ENCODE peak calls at places on chromosome 11, in four cellular contexts. V is H1, S is lower leg skin, D is stomach. R is an unnamed sample.

GRCh38 chr11:43735931-43736330 is 55.4 kb downstream of the HSD17B12 start:
- DNase-seq in S (no peak), V (no peak), D (no peak), R (no peak)

GRCh38 chr11:123653997-123654565 is 343 bp downstream of the SCN3B start:
- DNase-seq in D (peak), V (no peak), S (no peak), R (peak)

GRCh38 chr11:5046754-5047330 is 516 bp downstream of the OR52J3 start:
- DNase-seq in S (no peak), V (no peak), D (no peak), R (no peak)

GRCh38 chr11:112024178-112024777 is 930 bp upstream of the DLAT start:
- DNase-seq in D (no peak), S (no peak), V (no peak), R (no peak)

GRCh38 chr11:104917259-104918112 is 19.2 kb upstream of the CASP12 start:
- DNase-seq in S (no peak), D (no peak), V (no peak), R (no peak)

GRCh38 chr11:75203138-75203537 is 37.4 kb upstream of the TPBGL start:
- DNase-seq in D (no peak), S (no peak), V (no peak), R (no peak)

GRCh38 chr11:2217211-2218081 is 45.8 kb upstream of the TH start:
- DNase-seq in S (peak), V (no peak), D (no peak), R (no peak)

GRCh38 chr11:36684840-36685800 is 87.1 kb upstream of the RAG2 start:
- DNase-seq in D (no peak), V (no peak), S (no peak), R (no peak)

GRCh38 chr11:77886401-77886800 is 65.5 kb downstream of the AAMDC start:
- DNase-seq in V (no peak), S (no peak), D (no peak), R (no peak)

GRCh38 chr11:103773537-103773936 is 262.9 kb upstream of the DDI1 start:
- DNase-seq in V (no peak), S (no peak), D (no peak), R (no peak)

GRCh38 chr11:106828576-106828975 is 189.7 kb downstream of the GUCY1A2 start:
- DNase-seq in S (no peak), V (no peak), D (no peak), R (no peak)

GRCh38 chr11:114192841-114193389 is 103.3 kb upstream of the NNMT start:
- DNase-seq in S (no peak), V (no peak), D (no peak), R (no peak)

GRCh38 chr11:59053387-59053786 is 32.7 kb upstream of the GLYATL1B start:
- DNase-seq in V (peak), D (peak), S (no peak), R (peak)

GRCh38 chr11:27184458-27185312 is 144.1 kb downstream of the BBOX1 start:
- DNase-seq in D (no peak), V (no peak), S (no peak), R (no peak)

GRCh38 chr11:110774138-110775014 is 62.1 kb upstream of the ARHGAP20 start:
- DNase-seq in D (no peak), V (no peak), S (no peak), R (no peak)
- TF ChIP-seq CTCF in D (no peak), V (no peak), S (no peak), R (no peak)

GRCh38 chr11:107834995-107835394 is 23.6 kb downstream of the SLC35F2 start:
- DNase-seq in D (no peak), V (no peak), S (no peak), R (no peak)
- TF ChIP-seq CTCF in D (no peak), V (no peak), S (no peak), R (peak)

GRCh38 chr11:76799061-76799804 is 16.1 kb downstream of the TSKU start:
- DNase-seq in S (peak), D (peak), V (no peak), R (peak)

GRCh38 chr11:76796511-76797203 is 13.5 kb downstream of the TSKU start:
- DNase-seq in S (no peak), D (no peak), V (no peak), R (no peak)

GRCh38 chr11:76798656-76799055 is 15.5 kb downstream of the TSKU start:
- DNase-seq in V (no peak), S (no peak), D (no peak), R (no peak)

GRCh38 chr11:76797341-76798201 is 14.4 kb downstream of the TSKU start:
- DNase-seq in S (no peak), D (no peak), V (no peak), R (no peak)

DNA sequence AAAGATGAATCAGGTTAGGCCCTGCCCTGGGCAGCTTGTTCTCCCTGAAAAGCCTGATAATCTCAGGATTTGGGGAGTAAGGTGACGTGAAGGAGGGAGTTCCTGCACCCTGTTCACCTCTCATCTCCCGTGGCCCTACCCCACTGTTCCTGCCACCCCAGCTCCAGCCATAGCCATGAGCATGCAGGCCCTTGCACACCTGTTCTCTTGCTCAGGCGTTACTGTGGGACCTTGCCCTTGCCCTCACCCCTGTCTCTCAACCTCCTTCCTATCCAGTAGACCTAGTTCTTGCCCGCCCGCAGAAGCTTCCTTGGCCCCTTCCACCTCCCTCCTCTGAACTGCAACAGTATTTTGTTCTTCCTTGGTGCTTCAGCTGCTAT is 15.0 kb downstream of the TSKU start:
- DNase-seq in V (no peak), D (no peak), S (no peak), R (no peak)
- TF ChIP-seq CTCF in V (no peak), D (no peak), S (no peak), R (no peak)

DNA sequence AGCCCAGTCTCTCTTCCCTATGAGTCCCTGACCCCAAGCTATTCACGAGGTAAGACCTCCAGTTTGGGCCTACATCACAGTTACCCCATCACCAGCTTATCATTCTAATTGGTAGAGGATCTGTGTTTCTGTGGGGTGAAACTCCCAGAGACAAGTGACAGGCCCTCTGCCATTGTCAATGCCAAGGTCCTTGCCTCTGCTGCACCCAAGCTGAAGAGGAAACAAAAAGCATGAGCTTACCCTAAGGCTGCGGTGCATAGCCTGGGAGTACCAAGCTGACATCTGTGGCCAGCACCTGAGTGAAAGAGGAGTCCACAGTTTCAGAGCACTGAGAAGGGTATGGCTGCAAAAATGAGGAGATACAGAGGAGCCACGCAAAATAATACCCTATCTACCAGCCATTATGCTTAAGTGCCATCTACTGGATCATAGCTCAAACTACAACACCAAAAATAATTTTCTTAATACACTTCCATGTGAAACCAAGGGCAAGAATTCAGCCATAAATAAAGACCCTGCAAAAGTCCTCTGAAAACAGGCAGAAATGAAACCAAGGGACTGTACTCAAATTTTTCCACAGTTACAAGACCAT is 62.3 kb upstream of the ANO5 start:
- DNase-seq in D (no peak), S (no peak), V (no peak), R (no peak)
- TF ChIP-seq CTCF in D (no peak), S (no peak), V (peak), R (peak)

R was measured in progenitor cell of endocrine pancreas.